ENCODE peak calls at places on chromosome 19, in eight cellular contexts. O, N, M, Q, U, C, T and V are unnamed samples.

GRCh38 chr19:40398417-40399056 is 8.6 kb upstream of the HIPK4 start:
- DNase-seq in N (peak), T (peak), C (no peak), O (peak), U (peak), Q (no peak), M (no peak), V (no peak)

GRCh38 chr19:34075661-34076091 is 96.6 kb upstream of the LSM14A start:
- DNase-seq in Q (no peak), T (no peak), C (no peak), U (no peak), O (no peak), N (no peak), M (no peak), V (no peak)

GRCh38 chr19:10998045-10998533 is 37.3 kb downstream of the SMARCA4 start:
- DNase-seq in T (peak), Q (no peak), O (no peak), U (no peak), C (no peak), M (peak), N (no peak), V (peak)

GRCh38 chr19:679418-680286 is 3.5 kb downstream of the FSTL3 start:
- DNase-seq in Q (peak), O (no peak), C (peak), T (peak), N (peak), M (peak), U (peak), V (peak)

GRCh38 chr19:22438011-22438410 is 15.9 kb upstream of the ZNF98 start:
- DNase-seq in T (no peak), M (no peak), O (no peak), U (no peak), Q (no peak), C (no peak), N (no peak), V (no peak)

GRCh38 chr19:4473708-4474503 is 1.8 kb downstream of the HDGFL2 start:
- DNase-seq in C (no peak), N (no peak), U (no peak), Q (no peak), M (no peak), O (no peak), T (no peak), V (no peak)

GRCh38 chr19:35689836-35690235 is 14.5 kb upstream of the ZBTB32 start:
- DNase-seq in C (no peak), N (no peak), U (no peak), Q (no peak), M (no peak), T (no peak), O (no peak), V (no peak)

GRCh38 chr19:2507109-2507508 is 31.2 kb downstream of the GADD45B start:
- DNase-seq in N (peak), Q (peak), C (no peak), O (no peak), M (peak), U (peak), T (peak), V (peak)

GRCh38 chr19:55622242-55622969 is 2.0 kb downstream of the ZNF784 start:
- DNase-seq in M (no peak), U (no peak), Q (no peak), N (no peak), T (no peak), C (no peak), O (no peak), V (no peak)

GRCh38 chr19:44051654-44052402 is at the start of gene ZNF223:
- DNase-seq in U (peak), O (peak), T (peak), Q (peak), C (peak), N (peak), M (peak), V (peak)

GRCh38 chr19:45423589-45424190 is at the start of gene ERCC1:
- DNase-seq in U (peak), M (peak), Q (peak), O (peak), T (peak), C (peak), N (peak), V (peak)

GRCh38 chr19:45574526-45574925 is 10.1 kb downstream of the OPA3 start:
- DNase-seq in U (no peak), M (no peak), Q (no peak), C (no peak), T (no peak), O (no peak), N (no peak), V (peak)

GRCh38 chr19:51552996-51553725 is 17.9 kb upstream of the ZNF175 start:
- DNase-seq in T (peak), O (peak), M (peak), Q (no peak), N (peak), C (peak), U (peak), V (peak)

GRCh38 chr19:29625316-29625715 is 19.2 kb downstream of the POP4 start:
- DNase-seq in C (no peak), O (no peak), N (no peak), M (no peak), Q (no peak), T (no peak), U (no peak), V (no peak)

GRCh38 chr19:50486823-50487515 is 10.3 kb upstream of the GARIN5A start:
- DNase-seq in U (peak), T (peak), M (peak), C (no peak), Q (no peak), N (peak), O (peak), V (peak)

GRCh38 chr19:3084943-3085342 is 9.2 kb upstream of the GNA11 start:
- DNase-seq in M (no peak), T (no peak), O (no peak), N (no peak), Q (no peak), C (no peak), U (no peak), V (no peak)

GRCh38 chr19:2557093-2557440 is 81.1 kb downstream of the GADD45B start:
- DNase-seq in O (no peak), U (no peak), N (no peak), C (no peak), M (no peak), Q (no peak), T (no peak), V (no peak)

GRCh38 chr19:56476671-56477428 is at the start of gene ZNF667:
- DNase-seq in C (no peak), T (peak), U (peak), N (no peak), M (peak), O (no peak), Q (no peak), V (peak)

GRCh38 chr19:38949580-38950367 is 19.0 kb downstream of the MRPS12 start:
- DNase-seq in U (peak), T (peak), Q (peak), C (peak), O (peak), N (peak), M (peak), V (peak)

GRCh38 chr19:3250675-3251074 is 26.2 kb downstream of the CELF5 start:
- DNase-seq in C (no peak), O (peak), Q (no peak), N (peak), M (no peak), U (no peak), T (no peak), V (peak)

GRCh38 chr19:33194527-33194883 is 375 bp downstream of the LRP3 start:
- DNase-seq in Q (no peak), N (no peak), M (no peak), U (no peak), O (no peak), T (no peak), C (no peak), V (no peak)

GRCh38 chr19:9175326-9175725 is 3.5 kb upstream of the OR7D2 start:
- DNase-seq in T (no peak), C (no peak), Q (no peak), O (no peak), N (no peak), U (no peak), M (no peak), V (no peak)

GRCh38 chr19:14410054-14410774 is 8.9 kb downstream of the DDX39A start:
- DNase-seq in N (no peak), M (no peak), Q (no peak), O (no peak), C (no peak), T (no peak), U (no peak), V (no peak)

GRCh38 chr19:46610851-46611770 is 10.0 kb downstream of the CALM3 start:
- DNase-seq in U (no peak), C (no peak), Q (peak), N (no peak), O (no peak), M (peak), T (peak), V (peak)

GRCh38 chr19:4720037-4720700 is 3.5 kb downstream of the DPP9 start:
- DNase-seq in N (no peak), M (no peak), O (no peak), U (no peak), T (no peak), Q (no peak), C (no peak), V (no peak)

GRCh38 chr19:14059093-14059480 is 2.8 kb downstream of the PALM3 start:
- DNase-seq in O (peak), M (no peak), Q (no peak), C (no peak), N (peak), T (no peak), U (no peak), V (no peak)

GRCh38 chr19:20503536-20503935 is 62.0 kb downstream of the ZNF737 start:
- DNase-seq in M (peak), Q (no peak), N (no peak), U (peak), C (no peak), O (no peak), T (peak), V (peak)

GRCh38 chr19:47310819-47311218 is 1.2 kb downstream of the C5AR1 start:
- DNase-seq in N (no peak), U (peak), M (peak), T (no peak), Q (no peak), C (peak), O (no peak), V (peak)

GRCh38 chr19:1333789-1334188 is 48.1 kb downstream of the EFNA2 start:
- DNase-seq in M (no peak), U (no peak), C (no peak), Q (no peak), T (peak), N (no peak), O (no peak), V (no peak)

GRCh38 chr19:58181902-58182576 is 822 bp upstream of the ZNF274 start:
- DNase-seq in C (no peak), N (peak), M (no peak), Q (no peak), U (peak), O (peak), T (no peak), V (peak)

GRCh38 chr19:13005861-13006370 is 10.6 kb downstream of the NFIX start:
- DNase-seq in T (no peak), O (no peak), U (no peak), N (no peak), M (no peak), Q (no peak), C (no peak), V (no peak)

GRCh38 chr19:13005253-13005652 is 10.0 kb downstream of the NFIX start:
- DNase-seq in N (no peak), C (no peak), U (no peak), O (no peak), M (no peak), T (no peak), Q (no peak), V (no peak)

GRCh38 chr19:13008926-13009787 is 13.9 kb downstream of the NFIX start:
- DNase-seq in N (no peak), O (no peak), Q (peak), M (no peak), C (no peak), T (no peak), U (peak), V (peak)

GRCh38 chr19:13006431-13007281 is 11.4 kb downstream of the NFIX start:
- DNase-seq in Q (peak), T (no peak), N (no peak), C (no peak), U (no peak), O (no peak), M (no peak), V (no peak)

GRCh38 chr19:13007292-13008045 is 12.2 kb downstream of the NFIX start:
- DNase-seq in C (no peak), N (no peak), Q (peak), T (no peak), M (no peak), U (peak), O (no peak), V (no peak)
- TF ChIP-seq CTCF in C (no peak), N (no peak), Q (no peak), T (peak), M (no peak), U (peak), O (no peak), V (no peak)

DNA sequence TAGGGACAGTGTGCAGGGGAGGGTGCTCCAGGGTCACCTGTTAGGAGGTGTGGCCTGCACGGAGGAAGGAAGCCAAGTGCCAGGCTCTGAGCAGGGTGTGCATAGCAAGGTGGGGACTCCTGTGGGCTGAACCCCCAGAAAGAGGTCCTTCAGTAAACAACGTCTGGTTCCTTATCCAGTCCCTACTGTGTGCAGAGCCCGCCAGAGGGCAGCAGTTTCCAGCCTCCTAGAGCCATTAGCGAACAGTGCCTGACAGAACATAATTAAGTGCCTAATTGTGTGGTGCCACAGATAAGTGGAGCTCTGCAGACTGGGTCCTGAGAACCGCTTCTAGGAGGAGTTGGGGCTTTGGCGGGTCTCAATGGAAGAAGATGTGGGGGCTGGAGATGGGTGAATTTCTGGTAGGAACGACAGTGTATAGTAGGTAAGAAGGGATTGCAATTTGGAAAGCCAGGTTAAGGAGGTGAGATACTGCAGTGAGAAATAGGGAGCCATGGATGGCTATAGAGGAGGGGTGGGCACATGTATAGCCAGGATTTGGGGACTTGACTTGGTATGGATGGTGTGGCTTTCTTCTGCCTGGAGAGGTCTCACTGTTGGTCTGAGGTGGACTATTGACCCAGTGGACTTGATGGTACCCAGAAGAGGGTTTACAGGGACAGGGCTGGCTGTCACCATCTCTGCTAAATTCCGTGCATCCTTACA is 323.1 kb downstream of the ZNF536 start:
- DNase-seq in M (no peak), C (no peak), T (no peak), O (no peak), N (peak), Q (no peak), U (no peak), V (no peak)
- TF ChIP-seq CTCF in M (no peak), C (no peak), T (no peak), O (no peak), N (peak), Q (no peak), U (no peak), V (no peak)

GRCh38 chr19:16518483-16519229 is 22.5 kb downstream of the C19orf44 start:
- DNase-seq in M (no peak), C (no peak), O (no peak), T (no peak), N (no peak), U (no peak), Q (no peak), V (no peak)
- TF ChIP-seq CTCF in M (peak), C (no peak), O (no peak), T (no peak), N (no peak), U (peak), Q (no peak), V (no peak)

DNA sequence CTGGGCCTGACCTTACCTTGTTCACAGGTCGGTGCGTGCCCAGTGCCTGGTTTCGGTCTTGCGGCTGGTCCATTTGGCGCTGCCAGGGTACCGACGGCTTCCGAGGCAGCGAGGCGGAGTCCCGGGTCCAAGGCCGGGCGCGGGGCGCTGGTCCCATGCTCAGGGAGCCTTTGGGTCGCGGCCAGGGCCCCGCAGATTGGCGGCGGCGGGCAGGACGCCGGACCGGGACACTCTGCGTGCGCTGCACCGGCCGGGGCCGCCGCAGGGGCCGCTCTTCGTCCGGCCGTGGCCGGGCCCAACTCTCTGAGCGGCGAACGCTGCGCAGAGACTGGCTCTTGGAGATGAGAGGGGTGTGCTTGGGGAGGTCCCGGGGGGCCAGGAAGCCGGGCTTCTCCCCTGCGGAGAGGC is 3.3 kb upstream of the WIZ start:
- DNase-seq in N (no peak), T (no peak), U (no peak), C (no peak), M (no peak), Q (no peak), O (no peak), V (no peak)
- TF ChIP-seq CTCF in N (no peak), T (no peak), U (peak), C (no peak), M (peak), Q (peak), O (no peak), V (no peak)

GRCh38 chr19:48807590-48808308 is 3.1 kb downstream of the BCAT2 start:
- DNase-seq in C (no peak), N (peak), T (no peak), O (no peak), U (no peak), Q (no peak), M (no peak), V (no peak)
- TF ChIP-seq CTCF in C (no peak), N (no peak), T (no peak), O (no peak), U (no peak), Q (no peak), M (no peak), V (no peak)

DNA sequence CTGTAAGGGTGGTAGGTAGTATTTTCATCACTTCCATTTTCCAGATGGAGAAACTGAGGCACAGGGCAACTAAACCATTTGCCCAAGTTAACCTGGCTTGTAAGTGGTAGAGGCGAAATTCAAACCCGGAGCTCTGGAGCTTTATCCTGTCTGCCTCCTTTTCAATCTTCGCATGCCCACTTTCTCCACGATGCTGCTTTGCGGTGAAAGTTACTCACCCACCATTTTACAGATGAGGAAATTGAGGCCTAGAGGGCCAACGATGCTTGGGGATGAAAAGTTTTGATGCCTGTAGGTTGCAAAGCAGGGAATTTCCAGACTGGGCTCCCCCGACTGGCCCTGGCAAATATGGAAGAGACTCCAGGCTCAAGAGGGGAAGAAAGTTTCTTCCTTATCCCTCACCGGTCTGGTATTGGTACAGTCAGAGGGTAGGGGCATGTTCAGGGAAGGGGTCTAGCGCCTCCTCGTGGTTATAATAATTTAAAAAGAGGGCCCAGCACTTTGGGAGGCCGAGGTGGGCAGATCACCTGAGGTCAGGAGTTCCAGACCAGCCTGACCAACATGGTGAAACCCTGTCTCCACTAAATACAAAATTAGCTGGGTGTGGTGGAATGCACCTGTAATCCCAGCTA is 1.9 kb upstream of the SH2D3A start:
- DNase-seq in C (no peak), U (no peak), T (no peak), O (no peak), N (no peak), Q (no peak), M (peak), V (peak)
- TF ChIP-seq CTCF in C (no peak), U (peak), T (no peak), O (peak), N (peak), Q (no peak), M (peak), V (peak)